ENCODE peak calls at places on chromosomes 13 and 19, in nine cellular contexts. U is ovary, B is OCI-LY7, Z is neural progenitor cell, A is kidney epithelial cell, M is foreskin fibroblast, O is transverse colon, E is astrocyte of the cerebellum, G is thoracic aorta. N is an unnamed sample.

GRCh38 chr19:14519860-14520407 is 1.7 kb upstream of the DNAJB1 start:
- DNase-seq in U (peak), B (no peak), Z (no peak), A (peak), M (peak), O (no peak), E (no peak), G (no peak), N (peak)

GRCh38 chr19:6417713-6418561 is 6.7 kb downstream of the KHSRP start:
- DNase-seq in U (no peak), B (no peak), Z (peak), A (no peak), M (peak), O (no peak), E (no peak), G (no peak), N (peak)

GRCh38 chr19:48654299-48655059 is 8.5 kb upstream of the CA11 start:
- DNase-seq in U (no peak), B (no peak), Z (no peak), A (no peak), M (peak), O (no peak), E (no peak), G (no peak), N (no peak)

GRCh38 chr13:88456155-88456554 is 785.0 kb downstream of the SLITRK5 start:
- DNase-seq in U (no peak), B (no peak), Z (no peak), A (no peak), M (no peak), O (no peak), E (no peak), G (no peak), N (no peak)

GRCh38 chr13:46296465-46296822 is 84.7 kb downstream of the LRRC63 start:
- DNase-seq in U (no peak), B (no peak), Z (no peak), A (no peak), M (no peak), O (no peak), E (no peak), G (no peak), N (no peak)

GRCh38 chr13:46489586-46490023 is 63.4 kb upstream of the LRCH1 start:
- DNase-seq in U (no peak), B (no peak), Z (peak), A (peak), M (peak), O (no peak), E (peak), G (peak), N (peak)

GRCh38 chr13:109400625-109401257 is 385.6 kb downstream of the IRS2 start:
- DNase-seq in U (no peak), B (no peak), Z (peak), A (no peak), M (no peak), O (no peak), E (no peak), G (no peak), N (no peak)

GRCh38 chr13:108657520-108657919 is 28.1 kb downstream of the MYO16 start:
- DNase-seq in U (no peak), B (no peak), Z (no peak), A (no peak), M (no peak), O (no peak), E (no peak), G (no peak), N (no peak)

GRCh38 chr19:8595651-8596050 is 14.9 kb downstream of the ADAMTS10 start:
- DNase-seq in U (peak), B (no peak), Z (no peak), A (no peak), M (no peak), O (no peak), E (no peak), G (no peak), N (no peak)

GRCh38 chr13:81686877-81687276 is 1346.0 kb upstream of the SPRY2 start:
- DNase-seq in U (no peak), B (no peak), Z (no peak), A (no peak), M (peak), O (no peak), E (peak), G (no peak), N (peak)

GRCh38 chr19:46000497-46001246 is 5.4 kb downstream of the CCDC61 start:
- DNase-seq in U (no peak), B (peak), Z (peak), A (no peak), M (peak), O (peak), E (no peak), G (no peak), N (no peak)

GRCh38 chr13:112728375-112729126 is 38.7 kb downstream of the ATP11A start:
- DNase-seq in U (peak), B (no peak), Z (no peak), A (no peak), M (no peak), O (no peak), E (no peak), G (no peak), N (no peak)

GRCh38 chr19:32812036-32812435 is 57.5 kb downstream of the SLC7A9 start:
- DNase-seq in U (no peak), B (no peak), Z (no peak), A (no peak), M (no peak), O (no peak), E (no peak), G (no peak), N (no peak)

GRCh38 chr19:40035996-40036395 is 20.0 kb downstream of the ZNF780B start:
- DNase-seq in U (no peak), B (no peak), Z (no peak), A (no peak), M (no peak), O (no peak), E (no peak), G (no peak), N (no peak)

GRCh38 chr19:1251503-1252220 is 3.3 kb downstream of the MIDN start:
- DNase-seq in U (no peak), B (peak), Z (peak), A (no peak), M (no peak), O (peak), E (no peak), G (no peak), N (no peak)

GRCh38 chr13:97136418-97136817 is 85.7 kb upstream of the MBNL2 start:
- DNase-seq in U (no peak), B (no peak), Z (no peak), A (no peak), M (no peak), O (no peak), E (no peak), G (no peak), N (no peak)

GRCh38 chr19:10412257-10412977 is 7.9 kb upstream of the PDE4A start:
- DNase-seq in U (no peak), B (peak), Z (no peak), A (no peak), M (no peak), O (no peak), E (no peak), G (no peak), N (no peak)

GRCh38 chr19:6531163-6531955 is 533 bp downstream of the TNFSF9 start:
- DNase-seq in U (no peak), B (no peak), Z (no peak), A (no peak), M (no peak), O (no peak), E (no peak), G (no peak), N (no peak)

GRCh38 chr13:31882794-31883193 is 143.5 kb downstream of the RXFP2 start:
- DNase-seq in U (no peak), B (no peak), Z (no peak), A (no peak), M (no peak), O (no peak), E (no peak), G (no peak), N (no peak)

GRCh38 chr19:2039082-2039958 is 11.7 kb downstream of the MKNK2 start:
- DNase-seq in U (peak), B (no peak), Z (no peak), A (no peak), M (no peak), O (no peak), E (no peak), G (no peak), N (no peak)

GRCh38 chr13:78610381-78610883 is 7.1 kb upstream of the POU4F1 start:
- DNase-seq in U (no peak), B (no peak), Z (no peak), A (no peak), M (peak), O (no peak), E (no peak), G (no peak), N (peak)

GRCh38 chr19:5961969-5962945 is 15.7 kb downstream of the RANBP3 start:
- DNase-seq in U (no peak), B (peak), Z (no peak), A (no peak), M (peak), O (peak), E (no peak), G (no peak), N (peak)

GRCh38 chr19:58406818-58407657 is 1.4 kb upstream of the ZNF584 start:
- DNase-seq in U (no peak), B (peak), Z (peak), A (no peak), M (peak), O (no peak), E (no peak), G (no peak), N (no peak)

GRCh38 chr13:67134322-67135129 is 95.6 kb downstream of the PCDH9 start:
- DNase-seq in U (no peak), B (peak), Z (no peak), A (no peak), M (peak), O (no peak), E (no peak), G (no peak), N (peak)

GRCh38 chr19:42596391-42597071 is 1.8 kb upstream of the CEACAM8 start:
- DNase-seq in U (no peak), B (peak), Z (peak), A (no peak), M (peak), O (peak), E (no peak), G (no peak), N (peak)

GRCh38 chr13:91017031-91017668 is 330.3 kb upstream of the MIR17HG start:
- DNase-seq in U (no peak), B (peak), Z (peak), A (no peak), M (peak), O (no peak), E (peak), G (no peak), N (peak)

GRCh38 chr19:11541238-11541637 is 2.6 kb downstream of the CNN1 start:
- DNase-seq in U (no peak), B (peak), Z (no peak), A (no peak), M (no peak), O (no peak), E (no peak), G (no peak), N (no peak)

GRCh38 chr19:7159105-7159933 is 89.8 kb downstream of the ZNF557 start:
- DNase-seq in U (peak), B (no peak), Z (no peak), A (no peak), M (peak), O (peak), E (no peak), G (peak), N (peak)

GRCh38 chr13:68048802-68049359 is 818.7 kb upstream of the PCDH9 start:
- DNase-seq in U (no peak), B (no peak), Z (no peak), A (no peak), M (no peak), O (no peak), E (no peak), G (no peak), N (no peak)

GRCh38 chr13:110379905-110380341 is 72.8 kb downstream of the COL4A2 start:
- DNase-seq in U (no peak), B (no peak), Z (peak), A (no peak), M (peak), O (no peak), E (no peak), G (no peak), N (no peak)

GRCh38 chr19:47176071-47176626 is 45.5 kb downstream of the SAE1 start:
- DNase-seq in U (no peak), B (no peak), Z (no peak), A (no peak), M (peak), O (no peak), E (no peak), G (no peak), N (peak)

GRCh38 chr19:54418030-54418929 is 3.0 kb downstream of the TTYH1 start:
- DNase-seq in U (no peak), B (no peak), Z (peak), A (no peak), M (no peak), O (no peak), E (no peak), G (no peak), N (peak)

GRCh38 chr19:53432088-53432661 is 391 bp downstream of the ZNF761 start:
- DNase-seq in U (peak), B (peak), Z (peak), A (no peak), M (peak), O (peak), E (no peak), G (no peak), N (peak)

GRCh38 chr13:27007166-27007565 is 164.4 kb downstream of the USP12 start:
- DNase-seq in U (no peak), B (no peak), Z (peak), A (no peak), M (no peak), O (no peak), E (no peak), G (no peak), N (no peak)

GRCh38 chr13:113026391-113026910 is 57.4 kb downstream of the MCF2L start:
- DNase-seq in U (no peak), B (no peak), Z (no peak), A (no peak), M (no peak), O (no peak), E (no peak), G (no peak), N (no peak)

GRCh38 chr13:79679334-79679733 is 198.4 kb downstream of the NDFIP2 start:
- DNase-seq in U (peak), B (peak), Z (peak), A (peak), M (peak), O (peak), E (peak), G (no peak), N (peak)

GRCh38 chr19:30864460-30865215 is 484.6 kb downstream of the TSHZ3 start:
- DNase-seq in U (no peak), B (no peak), Z (no peak), A (no peak), M (no peak), O (no peak), E (no peak), G (no peak), N (no peak)

GRCh38 chr19:30865481-30865880 is 483.8 kb downstream of the TSHZ3 start:
- DNase-seq in U (no peak), B (no peak), Z (no peak), A (no peak), M (no peak), O (no peak), E (no peak), G (no peak), N (no peak)

GRCh38 chr19:30861896-30862295 is 487.3 kb downstream of the TSHZ3 start:
- DNase-seq in U (no peak), B (no peak), Z (no peak), A (no peak), M (no peak), O (no peak), E (no peak), G (no peak), N (no peak)

GRCh38 chr19:30857966-30858490 is 485.8 kb downstream of the ZNF536 start:
- DNase-seq in U (no peak), B (no peak), Z (no peak), A (no peak), M (no peak), O (no peak), E (no peak), G (no peak), N (no peak)

GRCh38 chr19:30862876-30863275 is 486.4 kb downstream of the TSHZ3 start:
- DNase-seq in U (no peak), B (no peak), Z (no peak), A (no peak), M (no peak), O (no peak), E (no peak), G (no peak), N (no peak)
- TF ChIP-seq CTCF in U (no peak), B (no peak), Z (no peak), A (no peak), M (no peak), O (no peak), E (no peak), G (no peak), N (no peak)

DNA sequence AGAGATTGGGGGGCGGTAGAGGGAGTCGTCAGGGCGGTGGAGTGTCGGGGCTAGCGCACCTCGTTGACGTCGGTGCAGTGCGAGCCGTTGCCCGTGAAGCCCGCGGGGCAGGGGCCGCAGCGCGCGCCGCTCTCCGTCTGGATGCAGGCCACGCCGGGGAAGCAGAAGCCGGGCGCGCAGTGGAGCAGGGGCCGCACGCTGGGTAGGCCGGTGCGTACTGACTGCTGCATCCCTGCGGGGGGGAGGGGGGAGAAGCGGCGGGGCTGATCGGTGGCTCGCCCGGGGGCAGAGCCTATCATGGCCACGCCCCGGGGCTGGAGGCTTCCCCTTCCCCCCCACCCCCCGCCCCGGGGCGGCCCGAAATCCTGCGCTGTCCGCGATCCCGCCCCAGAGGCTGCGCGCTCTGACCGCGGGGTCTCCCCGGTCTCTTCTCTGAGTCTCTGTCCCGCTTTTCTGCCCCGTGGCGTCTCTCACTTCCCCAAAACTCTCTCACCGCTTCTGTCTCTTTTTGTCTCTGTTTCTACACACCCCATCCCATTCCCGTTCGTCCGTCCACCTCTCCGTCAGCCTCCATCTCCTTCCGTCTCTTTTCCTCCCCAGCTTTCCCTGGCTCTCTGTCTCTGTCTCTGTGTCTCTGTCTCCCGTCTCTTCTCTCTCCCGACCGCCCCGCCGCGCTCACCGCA is 1.1 kb downstream of the COMP start:
- DNase-seq in U (no peak), B (no peak), Z (peak), A (no peak), M (peak), O (no peak), E (no peak), G (no peak), N (no peak)
- H3K4me3 ChIP-seq in U (peak), B (no peak), Z (peak), A (no peak), M (peak), O (peak), E (no peak), G (peak), N (no peak)

DNA sequence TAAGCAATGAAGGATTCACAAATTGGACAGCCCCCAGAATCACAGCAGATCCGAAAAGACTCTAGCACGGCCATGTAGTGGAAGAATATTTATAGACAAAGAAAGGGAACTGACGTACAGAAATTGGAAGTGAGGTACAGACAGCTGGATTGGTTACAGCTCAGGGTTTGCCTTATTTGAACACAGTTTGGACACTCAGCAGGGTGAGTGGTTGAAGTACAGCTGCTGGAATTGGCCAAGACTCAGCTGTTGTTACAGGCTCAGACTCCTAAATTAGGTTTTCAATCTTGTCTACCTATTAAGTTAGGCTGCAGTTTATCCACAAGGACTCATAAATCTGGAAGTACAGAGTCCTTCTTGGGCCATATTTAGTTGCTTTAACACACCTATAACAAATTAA is 5.8 kb upstream of the CFAP97D2 start:
- DNase-seq in U (no peak), B (no peak), Z (no peak), A (no peak), M (no peak), O (no peak), E (no peak), G (no peak), N (peak)
- TF ChIP-seq CTCF in U (no peak), B (no peak), Z (no peak), A (no peak), M (no peak), O (no peak), E (no peak), G (no peak), N (no peak)

GRCh38 chr13:38349386-38350113 is at the start of gene UFM1:
- DNase-seq in U (peak), B (peak), Z (peak), A (peak), M (peak), O (peak), E (peak), G (peak), N (peak)

GRCh38 chr13:38346764-38347163 is 2.9 kb upstream of the UFM1 start:
- DNase-seq in U (no peak), B (no peak), Z (no peak), A (no peak), M (no peak), O (no peak), E (no peak), G (no peak), N (no peak)

GRCh38 chr13:38350114-38350617 is 515 bp downstream of the UFM1 start:
- DNase-seq in U (peak), B (peak), Z (peak), A (peak), M (peak), O (peak), E (peak), G (peak), N (peak)

GRCh38 chr13:38348890-38349289 is 761 bp upstream of the UFM1 start:
- DNase-seq in U (no peak), B (no peak), Z (no peak), A (no peak), M (no peak), O (peak), E (no peak), G (no peak), N (peak)
- H3K4me3 ChIP-seq in U (peak), B (peak), Z (peak), A (peak), M (peak), O (peak), E (peak), G (peak), N (peak)

N was measured in fibroblast of pulmonary artery.